ENCODE peak calls at places on chromosomes 6 and 20, in six cellular contexts. K, F, A, C, Q and N are unnamed samples.

GRCh38 chr6:1502041-1502440 is 107.7 kb upstream of the FOXC1 start:
- DNase-seq in C (no peak), Q (no peak), K (no peak), F (no peak), A (no peak), N (no peak)

GRCh38 chr6:13463327-13463717 is 24.1 kb downstream of the GFOD1 start:
- DNase-seq in Q (no peak), F (no peak), K (no peak), C (no peak), A (no peak), N (no peak)

GRCh38 chr6:118500130-118501015 is 47.7 kb upstream of the PLN start:
- DNase-seq in A (no peak), C (no peak), K (no peak), F (no peak), Q (no peak), N (no peak)

GRCh38 chr20:18738055-18738454 is 75.5 kb upstream of the SCP2D1 start:
- DNase-seq in K (no peak), Q (no peak), F (no peak), A (no peak), C (no peak), N (no peak)

GRCh38 chr20:41408986-41409385 is 42.4 kb upstream of the EMILIN3 start:
- DNase-seq in K (no peak), F (no peak), A (no peak), C (peak), Q (peak), N (no peak)

GRCh38 chr6:157430834-157431233 is 49.8 kb downstream of the ZDHHC14 start:
- DNase-seq in Q (no peak), K (no peak), A (no peak), C (no peak), F (no peak), N (no peak)

GRCh38 chr6:36840471-36841461 is 1.5 kb upstream of the CPNE5 start:
- DNase-seq in K (no peak), F (no peak), Q (no peak), C (no peak), A (peak), N (no peak)

GRCh38 chr6:17998442-17998841 is 11.0 kb upstream of the KIF13A start:
- DNase-seq in C (no peak), K (no peak), F (no peak), Q (no peak), A (no peak), N (no peak)

GRCh38 chr6:136069119-136069518 is 181.0 kb downstream of the MTFR2 start:
- DNase-seq in C (no peak), Q (no peak), K (no peak), A (no peak), F (no peak), N (no peak)

GRCh38 chr6:143325379-143326140 is 124.9 kb downstream of the ADAT2 start:
- DNase-seq in C (no peak), A (no peak), F (no peak), Q (no peak), K (no peak), N (peak)